ENCODE peak calls at places on chromosomes 12 and 14, in ten cellular contexts. N, E, X, Z, A, B, C, L, M and P are unnamed samples.

GRCh38 chr12:46661161-46661845 is 164.5 kb downstream of the SLC38A4 start:
- DNase-seq in N (peak), E (peak), X (no peak), Z (no peak), A (peak), B (no peak), C (no peak), L (no peak), M (no peak), P (peak)

GRCh38 chr12:90401185-90401584 is 553.8 kb downstream of the CCER1 start:
- DNase-seq in N (no peak), E (no peak), X (no peak), Z (no peak), A (no peak), B (no peak), C (no peak), L (no peak), M (no peak), P (no peak)

GRCh38 chr12:12954361-12954760 is 2.4 kb upstream of the GPRC5D start:
- DNase-seq in N (no peak), E (no peak), X (no peak), Z (no peak), A (peak), B (no peak), C (no peak), L (no peak), M (no peak), P (no peak)

GRCh38 chr12:45469902-45470301 is 254.0 kb downstream of the ANO6 start:
- DNase-seq in N (no peak), E (no peak), X (no peak), Z (no peak), A (no peak), B (no peak), C (no peak), L (no peak), M (no peak), P (no peak)

GRCh38 chr14:34920339-34920738 is 45.2 kb upstream of the BAZ1A start:
- DNase-seq in N (no peak), E (no peak), X (no peak), Z (no peak), A (no peak), B (no peak), C (no peak), L (no peak), M (no peak), P (no peak)

GRCh38 chr14:61315288-61315687 is 6.1 kb upstream of the PRKCH start:
- DNase-seq in N (no peak), E (no peak), X (no peak), Z (no peak), A (no peak), B (no peak), C (no peak), L (no peak), M (no peak), P (no peak)

GRCh38 chr14:95346820-95347219 is 27.1 kb upstream of the CLMN start:
- DNase-seq in N (no peak), E (no peak), X (no peak), Z (no peak), A (no peak), B (no peak), C (no peak), L (no peak), M (no peak), P (no peak)

GRCh38 chr12:90519285-90519684 is 435.7 kb downstream of the CCER1 start:
- DNase-seq in N (no peak), E (no peak), X (no peak), Z (no peak), A (no peak), B (no peak), C (no peak), L (no peak), M (no peak), P (no peak)

GRCh38 chr12:132248439-132249157 is 80.8 kb downstream of the GALNT9 start:
- DNase-seq in N (no peak), E (no peak), X (no peak), Z (no peak), A (peak), B (no peak), C (no peak), L (no peak), M (no peak), P (no peak)

GRCh38 chr12:10196210-10196609 is 16.5 kb upstream of the GABARAPL1 start:
- DNase-seq in N (no peak), E (no peak), X (no peak), Z (no peak), A (no peak), B (no peak), C (peak), L (no peak), M (no peak), P (no peak)

GRCh38 chr14:38290601-38291190 is 34.8 kb upstream of the CLEC14A start:
- DNase-seq in N (no peak), E (no peak), X (no peak), Z (peak), A (peak), B (no peak), C (no peak), L (no peak), M (no peak), P (no peak)

GRCh38 chr14:25537846-25538455 is 488.0 kb upstream of the STXBP6 start:
- DNase-seq in N (peak), E (peak), X (no peak), Z (no peak), A (peak), B (no peak), C (no peak), L (no peak), M (peak), P (peak)

GRCh38 chr14:31835049-31835448 is 242.1 kb upstream of the ARHGAP5 start:
- DNase-seq in N (no peak), E (no peak), X (no peak), Z (no peak), A (peak), B (no peak), C (no peak), L (no peak), M (no peak), P (no peak)

GRCh38 chr12:31507966-31508365 is 83.0 kb downstream of the DENND5B start:
- DNase-seq in N (no peak), E (no peak), X (no peak), Z (no peak), A (peak), B (no peak), C (no peak), L (no peak), M (no peak), P (no peak)

GRCh38 chr14:102320033-102320660 is 601 bp downstream of the ZNF839 start:
- DNase-seq in N (peak), E (peak), X (peak), Z (no peak), A (peak), B (peak), C (no peak), L (peak), M (peak), P (peak)

GRCh38 chr12:69337325-69337724 is 10.9 kb upstream of the LYZ start:
- DNase-seq in N (no peak), E (no peak), X (no peak), Z (no peak), A (no peak), B (no peak), C (no peak), L (no peak), M (no peak), P (no peak)
- H3K27ac ChIP-seq in N (no peak), E (no peak), X (no peak), Z (no peak), A (no peak), B (no peak), C (no peak), L (no peak), M (peak), P (no peak)

DNA sequence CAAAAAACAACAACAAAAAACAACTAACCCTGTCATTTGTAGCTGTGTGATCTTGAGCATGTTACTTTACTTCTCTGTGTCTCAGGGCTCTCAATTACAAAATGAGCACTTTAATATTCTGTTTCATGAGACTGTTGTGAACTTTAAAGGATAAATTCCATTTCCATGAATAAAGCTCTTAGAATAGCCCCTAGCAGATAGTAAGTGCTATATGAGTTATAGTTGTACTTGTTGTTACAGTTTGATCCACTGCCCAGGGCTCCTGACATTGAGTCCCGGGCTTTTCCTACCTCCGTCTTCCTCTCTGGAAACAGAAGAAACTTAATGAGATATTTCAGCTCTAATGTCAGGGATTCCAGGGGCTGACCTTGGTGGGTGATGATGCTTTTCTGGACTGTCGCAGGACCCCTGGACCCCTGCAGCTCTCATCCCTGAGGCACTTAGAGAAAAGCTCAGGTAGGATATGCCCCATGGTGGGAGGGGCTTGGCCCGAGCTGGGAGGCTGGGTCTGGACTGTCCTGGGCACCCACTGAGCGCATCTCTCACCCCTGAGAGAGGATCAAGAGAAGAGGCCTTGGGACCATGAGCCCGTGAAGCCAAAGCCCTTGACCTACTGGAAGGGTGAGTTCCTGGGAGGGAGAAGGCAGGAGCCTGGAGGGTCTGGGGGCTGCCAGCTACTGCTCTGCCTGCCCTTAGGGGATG is 5.1 kb downstream of the P3H3 start:
- DNase-seq in N (no peak), E (no peak), X (no peak), Z (no peak), A (peak), B (no peak), C (no peak), L (no peak), M (no peak), P (no peak)
- H3K27ac ChIP-seq in N (no peak), E (no peak), X (peak), Z (peak), A (no peak), B (no peak), C (peak), L (no peak), M (no peak), P (no peak)

DNA sequence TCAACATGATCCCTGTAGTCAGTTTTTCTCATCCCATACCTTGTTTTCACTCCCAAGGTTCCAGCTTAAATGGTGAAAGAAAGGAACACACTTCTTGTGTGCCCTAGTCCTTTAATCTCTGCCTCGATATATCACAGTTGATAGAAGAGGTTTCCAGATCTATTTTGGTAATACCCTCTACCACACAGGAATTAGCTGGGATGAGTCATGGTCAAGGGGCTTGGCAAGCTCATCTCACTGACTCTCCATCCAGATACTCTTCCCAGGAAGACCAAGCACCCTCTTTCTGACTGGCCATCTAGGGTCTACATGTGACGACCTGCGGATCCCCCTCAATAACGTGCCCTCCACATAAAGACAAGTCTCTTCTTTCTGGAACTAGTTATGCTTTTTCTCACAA is 277.9 kb downstream of the ITPR2 start:
- DNase-seq in N (no peak), E (no peak), X (no peak), Z (no peak), A (peak), B (no peak), C (no peak), L (no peak), M (no peak), P (no peak)
- H3K27ac ChIP-seq in N (no peak), E (no peak), X (no peak), Z (no peak), A (no peak), B (no peak), C (no peak), L (no peak), M (no peak), P (no peak)

GRCh38 chr12:105921872-105922669 is 216.7 kb downstream of the NUAK1 start:
- DNase-seq in N (no peak), E (no peak), X (peak), Z (no peak), A (peak), B (no peak), C (no peak), L (no peak), M (no peak), P (no peak)
- H3K27ac ChIP-seq in N (no peak), E (no peak), X (peak), Z (peak), A (peak), B (no peak), C (peak), L (no peak), M (no peak), P (no peak)